ENCODE peak calls at places on chromosomes 16 and 17, in five cellular contexts. C is mesothelial cell of epicardium, Y is cardiac fibroblast, N is HL-60, S is fibroblast of the conjunctiva. E is an unnamed sample.

GRCh38 chr17:65515959-65516948 is 45.2 kb downstream of the AXIN2 start:
- DNase-seq in C (no peak), Y (no peak), N (no peak), S (no peak), E (peak; percentile 64)

GRCh38 chr17:9054611-9055010 is 33.3 kb downstream of the NTN1 start:
- DNase-seq in C (no peak), Y (no peak), N (no peak), S (no peak), E (no peak)

GRCh38 chr17:48551206-48551597 is 6.3 kb upstream of the HOXB2 start:
- DNase-seq in C (no peak), Y (no peak), N (no peak), S (no peak), E (peak; percentile 29)

GRCh38 chr17:80427366-80428282 is 12.7 kb downstream of the ENDOV start:
- DNase-seq in C (no peak), Y (no peak), N (no peak), S (no peak), E (no peak)

GRCh38 chr17:1060991-1061390 is 64.1 kb downstream of the TIMM22 start:
- DNase-seq in C (no peak), Y (peak; percentile 99), N (no peak), S (peak; percentile 94), E (peak; percentile 97)

GRCh38 chr16:10558746-10559641 is 21.4 kb downstream of the EMP2 start:
- DNase-seq in C (no peak), Y (peak; percentile 55), N (no peak), S (no peak), E (peak; percentile 59)

GRCh38 chr17:17575360-17576251 is 15.9 kb downstream of the PEMT start:
- DNase-seq in C (no peak), Y (no peak), N (no peak), S (peak; percentile 49), E (no peak)

GRCh38 chr17:44203731-44204452 is 4.2 kb upstream of the ATXN7L3 start:
- DNase-seq in C (no peak), Y (peak; percentile 71), N (no peak), S (peak; percentile 51), E (no peak)

GRCh38 chr17:2800367-2800766 is 4.1 kb downstream of the RAP1GAP2 start:
- DNase-seq in C (no peak), Y (no peak), N (no peak), S (no peak), E (no peak)

GRCh38 chr16:19598805-19599204 is 43.3 kb downstream of the VPS35L start:
- DNase-seq in C (no peak), Y (no peak), N (no peak), S (no peak), E (no peak)

GRCh38 chr17:17401271-17401781 is 75.5 kb upstream of the MED9 start:
- DNase-seq in C (no peak), Y (peak; percentile 45), N (no peak), S (no peak), E (peak; percentile 23)

GRCh38 chr17:55770220-55770870 is 19.5 kb downstream of the PCTP start:
- DNase-seq in C (no peak), Y (peak; percentile 88), N (no peak), S (peak; percentile 67), E (peak; percentile 36)

GRCh38 chr17:16352303-16352837 is 899 bp downstream of the CENPV start:
- DNase-seq in C (peak; percentile 32), Y (peak; percentile 37), N (no peak), S (no peak), E (peak; percentile 11)

GRCh38 chr17:82350182-82351030 is 8.6 kb upstream of the TEX19 start:
- DNase-seq in C (no peak), Y (no peak), N (peak; percentile 50), S (no peak), E (no peak)

GRCh38 chr17:45006927-45007461 is 38.9 kb upstream of the C1QL1 start:
- DNase-seq in C (no peak), Y (no peak), N (no peak), S (no peak), E (no peak)

GRCh38 chr17:53630115-53630514 is 192.6 kb upstream of the KIF2B start:
- DNase-seq in C (no peak), Y (no peak), N (no peak), S (no peak), E (no peak)

GRCh38 chr17:37478187-37478586 is 11.5 kb upstream of the DUSP14 start:
- DNase-seq in C (no peak), Y (peak; percentile 79), N (no peak), S (peak; percentile 80), E (no peak)

GRCh38 chr16:85959686-85960085 is 60.7 kb downstream of the IRF8 start:
- DNase-seq in C (no peak), Y (no peak), N (no peak), S (no peak), E (no peak)

GRCh38 chr17:79306688-79307323 is 232.2 kb downstream of the ENGASE start:
- DNase-seq in C (no peak), Y (no peak), N (no peak), S (no peak), E (no peak)

GRCh38 chr17:50693041-50693682 is 14.6 kb downstream of the ANKRD40 start:
- DNase-seq in C (no peak), Y (peak; percentile 30), N (no peak), S (no peak), E (no peak)

GRCh38 chr16:89123831-89124100 is 30.1 kb downstream of the ACSF3 start:
- DNase-seq in C (no peak), Y (no peak), N (no peak), S (no peak), E (no peak)

GRCh38 chr17:65074778-65075250 is 18.3 kb upstream of the GNA13 start:
- DNase-seq in C (peak; percentile 24), Y (no peak), N (no peak), S (no peak), E (no peak)